ENCODE peak calls at places on chromosomes 1 and 21, in ten cellular contexts. Z is H9, F is cardiac muscle cell, A is left ventricle myocardium inferior, P is neural progenitor cell, T is psoas muscle, I is dorsolateral prefrontal cortex, V is brain microvascular endothelial cell, G is ascending aorta, X is HL-60. E is an unnamed sample.

GRCh38 chr1:218409946-218410510 is 64.9 kb downstream of the TGFB2 start:
- DNase-seq in Z (no peak), F (no peak), A (no peak), P (no peak), T (no peak), I (no peak), V (no peak), G (no peak), X (no peak), E (peak)

GRCh38 chr1:93827128-93827527 is 51.9 kb downstream of the DNTTIP2 start:
- DNase-seq in Z (no peak), F (no peak), A (no peak), P (no peak), T (no peak), I (no peak), V (no peak), G (no peak), X (no peak), E (no peak)

GRCh38 chr1:94858276-94858675 is 38.1 kb downstream of the SLC44A3 start:
- DNase-seq in Z (no peak), F (no peak), A (no peak), P (no peak), T (no peak), I (no peak), V (no peak), G (no peak), X (no peak), E (peak)

GRCh38 chr1:232227171-232227740 is 402.7 kb downstream of the SIPA1L2 start:
- DNase-seq in Z (no peak), F (peak), A (no peak), P (peak), T (no peak), I (no peak), V (no peak), G (no peak), X (no peak), E (no peak)

GRCh38 chr1:78649628-78650027 is at the start of gene IFI44:
- DNase-seq in Z (no peak), F (peak), A (peak), P (no peak), T (peak), I (no peak), V (peak), G (peak), X (no peak), E (peak)

GRCh38 chr1:237507005-237507404 is 383.7 kb downstream of the ZP4 start:
- DNase-seq in Z (no peak), F (no peak), A (no peak), P (no peak), T (no peak), I (no peak), V (no peak), G (no peak), X (no peak), E (no peak)

GRCh38 chr1:231931846-231932454 is 305.4 kb downstream of the DISC1 start:
- DNase-seq in Z (peak), F (no peak), A (no peak), P (no peak), T (no peak), I (no peak), V (no peak), G (no peak), X (peak), E (no peak)

GRCh38 chr1:206784471-206784903 is 12.2 kb upstream of the IL10 start:
- DNase-seq in Z (no peak), F (no peak), A (no peak), P (no peak), T (no peak), I (no peak), V (no peak), G (no peak), X (no peak), E (no peak)

GRCh38 chr1:185991266-185991665 is 257.1 kb downstream of the HMCN1 start:
- DNase-seq in Z (no peak), F (no peak), A (no peak), P (no peak), T (no peak), I (no peak), V (no peak), G (no peak), X (no peak), E (no peak)

GRCh38 chr1:183310753-183311465 is 107.3 kb downstream of the NMNAT2 start:
- DNase-seq in Z (no peak), F (no peak), A (no peak), P (no peak), T (no peak), I (no peak), V (peak), G (peak), X (no peak), E (no peak)

GRCh38 chr1:55724551-55725325 is 509.6 kb upstream of the USP24 start:
- DNase-seq in Z (no peak), F (no peak), A (no peak), P (peak), T (no peak), I (no peak), V (peak), G (no peak), X (no peak), E (no peak)

GRCh38 chr1:147504801-147505303 is 36.4 kb upstream of the BCL9 start:
- DNase-seq in Z (peak), F (peak), A (no peak), P (peak), T (no peak), I (no peak), V (peak), G (no peak), X (no peak), E (no peak)

GRCh38 chr1:96233422-96233821 is 488.2 kb upstream of the PTBP2 start:
- DNase-seq in Z (no peak), F (no peak), A (no peak), P (no peak), T (no peak), I (no peak), V (no peak), G (no peak), X (no peak), E (no peak)

GRCh38 chr1:202058001-202058908 is 47.9 kb downstream of the ELF3 start:
- DNase-seq in Z (no peak), F (no peak), A (no peak), P (no peak), T (no peak), I (no peak), V (peak), G (no peak), X (no peak), E (no peak)

GRCh38 chr1:159535907-159536306 is at the start of gene OR10J5:
- DNase-seq in Z (no peak), F (no peak), A (no peak), P (no peak), T (no peak), I (no peak), V (no peak), G (no peak), X (no peak), E (no peak)

GRCh38 chr1:23163395-23163794 is 5.3 kb downstream of the LUZP1 start:
- DNase-seq in Z (no peak), F (no peak), A (no peak), P (no peak), T (no peak), I (no peak), V (no peak), G (no peak), X (no peak), E (no peak)

GRCh38 chr1:71850936-71851335 is 431.4 kb downstream of the NEGR1 start:
- DNase-seq in Z (no peak), F (no peak), A (no peak), P (no peak), T (no peak), I (no peak), V (no peak), G (no peak), X (no peak), E (no peak)

GRCh38 chr1:33462449-33463164 is 9.8 kb upstream of the ZSCAN20 start:
- DNase-seq in Z (no peak), F (no peak), A (no peak), P (no peak), T (no peak), I (no peak), V (no peak), G (no peak), X (no peak), E (no peak)

GRCh38 chr1:209595599-209595998 is 12.1 kb downstream of the CAMK1G start:
- DNase-seq in Z (no peak), F (no peak), A (no peak), P (no peak), T (no peak), I (no peak), V (no peak), G (no peak), X (no peak), E (no peak)

GRCh38 chr1:232508161-232508661 is 121.7 kb downstream of the SIPA1L2 start:
- DNase-seq in Z (no peak), F (no peak), A (no peak), P (peak), T (no peak), I (peak), V (no peak), G (no peak), X (no peak), E (no peak)

GRCh38 chr1:235295902-235296350 is 32.1 kb downstream of the ARID4B start:
- DNase-seq in Z (no peak), F (no peak), A (no peak), P (no peak), T (no peak), I (no peak), V (peak), G (no peak), X (no peak), E (no peak)

GRCh38 chr21:32920474-32920873 is 105.3 kb upstream of the OLIG2 start:
- DNase-seq in Z (peak), F (no peak), A (no peak), P (no peak), T (no peak), I (no peak), V (no peak), G (no peak), X (no peak), E (no peak)

GRCh38 chr21:35128526-35128925 is 79.4 kb upstream of the RUNX1 start:
- DNase-seq in Z (no peak), F (no peak), A (no peak), P (no peak), T (no peak), I (no peak), V (no peak), G (no peak), X (no peak), E (no peak)

GRCh38 chr1:228734881-228735801 is at the start of gene RHOU:
- DNase-seq in Z (peak), F (peak), A (peak), P (peak), T (peak), I (peak), V (no peak), G (peak), X (peak), E (peak)

GRCh38 chr1:154599658-154600057 is 8.3 kb downstream of the ADAR start:
- DNase-seq in Z (no peak), F (peak), A (no peak), P (no peak), T (no peak), I (no peak), V (no peak), G (no peak), X (no peak), E (no peak)

GRCh38 chr1:228697209-228698016 is 37.9 kb upstream of the RHOU start:
- DNase-seq in Z (no peak), F (peak), A (peak), P (no peak), T (peak), I (peak), V (peak), G (peak), X (peak), E (no peak)

GRCh38 chr1:201468844-201469644 is at the start of gene PHLDA3:
- DNase-seq in Z (peak), F (peak), A (peak), P (peak), T (peak), I (peak), V (peak), G (peak), X (peak), E (peak)

GRCh38 chr1:15038232-15039016 is 115.1 kb upstream of the TMEM51 start:
- DNase-seq in Z (peak), F (peak), A (no peak), P (peak), T (no peak), I (no peak), V (no peak), G (no peak), X (peak), E (no peak)

GRCh38 chr1:204889681-204890373 is 19.2 kb downstream of the NFASC start:
- DNase-seq in Z (no peak), F (peak), A (no peak), P (no peak), T (no peak), I (no peak), V (no peak), G (no peak), X (no peak), E (no peak)

GRCh38 chr21:29656504-29657227 is 283.1 kb downstream of the GRIK1 start:
- DNase-seq in Z (no peak), F (no peak), A (no peak), P (no peak), T (no peak), I (no peak), V (peak), G (no peak), X (peak), E (peak)

GRCh38 chr1:15835741-15836510 is 11.6 kb upstream of the SPEN start:
- DNase-seq in Z (peak), F (peak), A (peak), P (peak), T (peak), I (peak), V (peak), G (peak), X (peak), E (peak)

DNA sequence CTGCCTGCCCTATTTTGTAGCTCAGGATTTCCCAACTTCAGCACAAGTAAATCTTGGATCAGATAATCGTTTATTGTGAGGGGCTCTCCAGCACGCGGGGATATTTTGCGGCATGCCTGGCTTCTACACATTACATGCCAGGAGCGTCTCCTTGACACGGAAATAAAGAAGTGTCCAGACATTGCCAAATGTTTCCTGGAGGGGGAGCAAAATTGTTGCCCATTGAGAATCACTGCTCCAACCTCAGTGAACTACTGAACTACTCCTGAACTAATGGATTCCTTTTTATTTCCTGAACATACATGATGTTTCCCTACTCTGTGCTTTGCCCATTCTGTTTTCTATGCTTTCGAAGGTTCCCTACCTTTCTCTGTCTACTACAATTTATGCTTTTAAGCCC is 1359.1 kb upstream of the ADGRL2 start:
- DNase-seq in Z (no peak), F (peak), A (no peak), P (peak), T (no peak), I (no peak), V (no peak), G (no peak), X (no peak), E (no peak)
- TF ChIP-seq CTCF in Z (peak), F (no peak), A (no peak), P (peak), T (no peak), I (no peak), V (no peak), G (no peak), X (no peak), E (no peak)

GRCh38 chr1:20154306-20154831 is 15.2 kb downstream of the PLA2G2F start:
- DNase-seq in Z (no peak), F (no peak), A (no peak), P (no peak), T (no peak), I (no peak), V (no peak), G (no peak), X (no peak), E (no peak)

GRCh38 chr1:20152599-20152930 is 13.4 kb downstream of the PLA2G2F start:
- DNase-seq in Z (no peak), F (no peak), A (no peak), P (no peak), T (no peak), I (no peak), V (no peak), G (no peak), X (no peak), E (no peak)

GRCh38 chr1:20150969-20151368 is 11.8 kb downstream of the PLA2G2F start:
- DNase-seq in Z (no peak), F (no peak), A (no peak), P (no peak), T (no peak), I (no peak), V (no peak), G (no peak), X (no peak), E (no peak)

GRCh38 chr1:20151906-20152598 is 12.9 kb downstream of the PLA2G2F start:
- DNase-seq in Z (peak), F (peak), A (peak), P (peak), T (peak), I (peak), V (peak), G (peak), X (peak), E (peak)

DNA sequence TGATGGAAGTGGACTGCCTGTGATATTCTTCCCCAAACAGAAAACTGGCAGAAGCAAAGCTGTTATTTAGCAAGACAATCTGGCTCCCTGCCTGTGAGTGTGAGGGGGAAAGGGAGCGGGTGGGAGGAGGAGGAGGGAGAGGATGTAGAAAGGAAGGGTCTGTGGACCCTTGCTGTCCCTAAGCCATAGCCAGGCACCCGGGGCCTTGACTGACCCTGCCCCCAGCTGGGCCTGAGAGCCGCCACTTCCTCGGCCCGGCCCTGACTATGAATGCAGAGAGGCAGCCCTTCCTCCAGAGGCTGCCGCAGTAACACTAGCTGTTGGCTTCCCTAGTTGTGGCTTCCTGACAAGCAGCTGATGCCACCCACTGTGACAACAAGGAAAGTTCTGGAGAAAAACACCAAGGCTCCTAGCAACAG is 13.9 kb downstream of the PLA2G2F start:
- DNase-seq in Z (peak), F (no peak), A (peak), P (peak), T (peak), I (no peak), V (no peak), G (peak), X (peak), E (no peak)
- H3K27ac ChIP-seq in Z (no peak), F (no peak), A (peak), P (no peak), T (peak), I (peak), V (no peak), G (no peak), X (peak), E (no peak)

GRCh38 chr1:168096296-168097165 is 40.2 kb downstream of the GPR161 start:
- DNase-seq in Z (no peak), F (no peak), A (no peak), P (no peak), T (no peak), I (no peak), V (no peak), G (peak), X (no peak), E (no peak)
- TF ChIP-seq CTCF in Z (no peak), F (no peak), A (no peak), P (no peak), T (no peak), I (no peak), V (no peak), G (no peak), X (no peak), E (no peak)

DNA sequence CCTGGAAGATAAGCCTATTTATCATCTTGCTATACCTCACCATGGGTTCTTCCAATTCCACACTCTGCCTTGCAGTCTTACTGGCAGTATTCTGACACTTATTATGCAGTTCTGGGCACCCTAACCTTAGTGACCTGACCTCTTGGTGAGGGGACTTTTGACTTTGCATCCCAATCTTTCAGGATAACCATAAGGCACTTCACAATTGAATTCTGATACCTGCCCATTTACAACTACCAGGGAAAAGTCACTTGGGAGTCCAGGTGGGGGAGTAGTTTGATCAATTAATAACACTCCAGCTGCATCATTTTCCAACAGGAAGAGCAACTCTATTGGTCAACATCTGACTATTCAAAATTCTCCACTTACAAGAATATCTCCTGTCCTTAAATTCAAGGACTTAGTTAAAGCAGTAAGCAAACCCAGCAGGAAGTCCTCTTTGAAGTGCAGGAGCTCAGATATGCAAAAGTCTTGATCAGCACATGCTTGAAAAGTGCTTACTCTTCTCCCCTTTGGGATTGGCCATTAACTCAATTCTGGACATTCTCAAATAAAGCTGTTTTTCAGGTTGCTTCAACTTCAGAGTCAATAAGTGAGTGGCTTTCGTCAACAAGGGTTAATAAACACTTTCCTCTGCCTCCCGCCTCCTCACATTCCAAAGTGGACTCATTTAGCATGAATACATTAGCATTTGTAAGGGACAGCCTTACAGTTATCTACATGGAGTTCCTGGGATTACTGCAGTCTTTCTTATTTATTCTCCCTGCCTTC is 177.4 kb upstream of the NRIP1 start:
- DNase-seq in Z (peak), F (no peak), A (no peak), P (peak), T (no peak), I (no peak), V (no peak), G (no peak), X (no peak), E (no peak)
- H3K27ac ChIP-seq in Z (no peak), F (no peak), A (no peak), P (no peak), T (no peak), I (no peak), V (no peak), G (no peak), X (no peak), E (no peak)

GRCh38 chr21:44996501-44996921 is 56.7 kb downstream of the SLX9 start:
- DNase-seq in Z (no peak), F (no peak), A (no peak), P (no peak), T (peak), I (no peak), V (no peak), G (no peak), X (no peak), E (no peak)

GRCh38 chr21:44996096-44996495 is 56.3 kb downstream of the SLX9 start:
- DNase-seq in Z (no peak), F (no peak), A (no peak), P (no peak), T (peak), I (no peak), V (no peak), G (no peak), X (no peak), E (no peak)

GRCh38 chr21:44994581-44995171 is 54.8 kb downstream of the SLX9 start:
- DNase-seq in Z (no peak), F (no peak), A (no peak), P (no peak), T (peak), I (no peak), V (no peak), G (no peak), X (no peak), E (no peak)

GRCh38 chr21:44994016-44994365 is 54.2 kb downstream of the SLX9 start:
- DNase-seq in Z (no peak), F (no peak), A (peak), P (no peak), T (peak), I (no peak), V (no peak), G (no peak), X (no peak), E (no peak)

DNA sequence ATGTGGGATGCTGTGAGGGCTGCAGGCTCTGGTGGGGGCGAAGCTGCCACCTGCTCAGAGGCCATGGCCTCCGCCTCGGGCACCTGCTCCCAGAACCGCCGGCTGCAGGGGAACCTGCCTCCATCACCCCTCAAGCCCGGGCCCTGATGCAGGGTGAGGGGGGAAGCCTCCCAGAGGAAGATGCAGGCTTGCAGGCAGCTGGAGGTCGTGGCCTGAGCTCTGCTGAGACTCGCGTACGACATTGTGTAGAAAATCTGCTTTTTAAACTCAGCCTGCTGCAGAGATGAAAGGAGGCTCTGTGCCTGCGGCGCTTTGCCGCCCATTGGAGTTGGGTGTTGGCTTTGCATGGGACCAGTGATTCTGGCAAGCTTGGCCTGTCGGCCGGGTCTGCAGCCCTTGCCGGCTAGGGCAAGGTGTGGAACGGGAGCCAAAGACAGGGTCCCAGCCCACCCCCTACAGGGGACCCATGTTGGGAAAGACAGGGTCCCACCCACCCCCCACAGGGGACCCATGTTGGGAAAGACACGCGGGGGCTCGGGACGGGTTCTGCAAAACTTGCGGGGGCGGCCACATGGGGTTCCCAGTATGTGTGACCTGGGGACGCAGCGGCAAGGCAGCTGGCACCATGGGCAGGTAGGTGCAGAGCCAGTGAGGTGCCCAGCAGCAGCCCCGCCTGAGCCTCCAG is 55.6 kb downstream of the SLX9 start:
- DNase-seq in Z (no peak), F (no peak), A (no peak), P (no peak), T (peak), I (no peak), V (no peak), G (no peak), X (no peak), E (no peak)
- TF ChIP-seq CTCF in Z (no peak), F (no peak), A (no peak), P (no peak), T (no peak), I (no peak), V (no peak), G (no peak), X (no peak), E (no peak)

E was measured in RWPE1.